ENCODE peak calls at places on chromosomes 1 and 21, in ten cellular contexts. G is IMR-90, S is transverse colon, I is endothelial cell of umbilical vein, Y is body of pancreas, U is Peyer's patch, T is stomach, X is ovary, K is A549, P is adrenal gland. D is an unnamed sample. For H3K4me1, the result is how much of the 10 kb centered on the place peaks cover.

GRCh38 chr1:47547753-47548152 is 109.9 kb downstream of the FOXD2 start:
- DNase-seq in G (peak), S (no peak), I (no peak), Y (no peak), U (no peak), T (no peak), X (no peak), K (no peak), P (no peak), D (no peak)

GRCh38 chr21:46427516-46427915 is 31.2 kb upstream of the DIP2A start:
- DNase-seq in G (no peak), S (no peak), I (no peak), Y (no peak), U (no peak), T (no peak), X (no peak), K (no peak), P (no peak), D (no peak)

GRCh38 chr1:187498028-187498427 is 669.3 kb downstream of the PLA2G4A start:
- DNase-seq in G (no peak), S (no peak), I (no peak), Y (no peak), U (no peak), T (no peak), X (no peak), K (no peak), P (no peak), D (no peak)

GRCh38 chr1:204327359-204327758 is 32.4 kb downstream of the PLEKHA6 start:
- DNase-seq in G (no peak), S (no peak), I (no peak), Y (peak), U (peak), T (no peak), X (no peak), K (no peak), P (no peak), D (no peak)

GRCh38 chr1:76240321-76240720 is 165.8 kb downstream of the ST6GALNAC3 start:
- DNase-seq in G (no peak), S (no peak), I (no peak), Y (no peak), U (no peak), T (no peak), X (no peak), K (no peak), P (no peak), D (no peak)

GRCh38 chr1:117366982-117367768 is at the start of gene MAN1A2:
- DNase-seq in G (peak), S (peak), I (peak), Y (peak), U (peak), T (peak), X (peak), K (peak), P (peak), D (peak)

GRCh38 chr1:160779662-160780397 is 16.1 kb upstream of the LY9 start:
- DNase-seq in G (no peak), S (peak), I (no peak), Y (peak), U (no peak), T (no peak), X (no peak), K (peak), P (no peak), D (no peak)

GRCh38 chr1:170460379-170460778 is 71.6 kb upstream of the GORAB start:
- DNase-seq in G (no peak), S (no peak), I (no peak), Y (no peak), U (no peak), T (no peak), X (no peak), K (no peak), P (no peak), D (no peak)

GRCh38 chr1:185244015-185244747 is 72.9 kb downstream of the IVNS1ABP start:
- DNase-seq in G (peak), S (no peak), I (peak), Y (no peak), U (no peak), T (no peak), X (no peak), K (peak), P (peak), D (no peak)

GRCh38 chr1:203093754-203094410 is 8.1 kb upstream of the MYOG start:
- DNase-seq in G (no peak), S (no peak), I (no peak), Y (no peak), U (no peak), T (no peak), X (no peak), K (no peak), P (no peak), D (no peak)

GRCh38 chr1:91104712-91105111 is 82.9 kb upstream of the ZNF644 start:
- DNase-seq in G (no peak), S (no peak), I (no peak), Y (no peak), U (no peak), T (no peak), X (no peak), K (no peak), P (no peak), D (no peak)

GRCh38 chr1:19640363-19641316 is 3.5 kb upstream of the NBL1 start:
- DNase-seq in G (peak), S (peak), I (peak), Y (peak), U (peak), T (peak), X (no peak), K (peak), P (no peak), D (no peak)

GRCh38 chr1:152870831-152871730 is 7.0 kb upstream of the SMCP start:
- DNase-seq in G (peak), S (no peak), I (peak), Y (peak), U (no peak), T (no peak), X (no peak), K (peak), P (no peak), D (no peak)

GRCh38 chr1:115492880-115493279 is 148.9 kb upstream of the VANGL1 start:
- DNase-seq in G (peak), S (no peak), I (no peak), Y (no peak), U (no peak), T (no peak), X (no peak), K (no peak), P (no peak), D (no peak)

GRCh38 chr1:92037400-92037799 is 7.6 kb downstream of the EPHX4 start:
- DNase-seq in G (peak), S (no peak), I (no peak), Y (no peak), U (no peak), T (no peak), X (no peak), K (no peak), P (no peak), D (no peak)

GRCh38 chr1:62011007-62011406 is 183.6 kb upstream of the L1TD1 start:
- DNase-seq in G (no peak), S (no peak), I (no peak), Y (no peak), U (no peak), T (no peak), X (no peak), K (no peak), P (no peak), D (no peak)

GRCh38 chr1:239633432-239633831 is 247.1 kb downstream of the CHRM3 start:
- DNase-seq in G (no peak), S (no peak), I (no peak), Y (no peak), U (no peak), T (no peak), X (no peak), K (no peak), P (no peak), D (no peak)

GRCh38 chr1:235923466-235924008 is 56.8 kb upstream of the LYST start:
- DNase-seq in G (peak), S (peak), I (no peak), Y (no peak), U (no peak), T (no peak), X (no peak), K (no peak), P (no peak), D (no peak)

GRCh38 chr1:210654176-210654786 is 325.6 kb downstream of the HHAT start:
- DNase-seq in G (no peak), S (no peak), I (no peak), Y (no peak), U (no peak), T (no peak), X (no peak), K (peak), P (no peak), D (no peak)

GRCh38 chr1:15799004-15799867 is 8.2 kb downstream of the UQCRHL start:
- DNase-seq in G (peak), S (peak), I (peak), Y (peak), U (peak), T (peak), X (peak), K (peak), P (peak), D (no peak)

GRCh38 chr1:79188371-79188770 is 181.8 kb upstream of the ADGRL4 start:
- DNase-seq in G (peak), S (no peak), I (peak), Y (no peak), U (no peak), T (no peak), X (no peak), K (no peak), P (no peak), D (no peak)

GRCh38 chr1:55214214-55214902 is 806 bp downstream of the USP24 start:
- DNase-seq in G (no peak), S (peak), I (peak), Y (peak), U (peak), T (peak), X (peak), K (peak), P (peak), D (peak)

DNA sequence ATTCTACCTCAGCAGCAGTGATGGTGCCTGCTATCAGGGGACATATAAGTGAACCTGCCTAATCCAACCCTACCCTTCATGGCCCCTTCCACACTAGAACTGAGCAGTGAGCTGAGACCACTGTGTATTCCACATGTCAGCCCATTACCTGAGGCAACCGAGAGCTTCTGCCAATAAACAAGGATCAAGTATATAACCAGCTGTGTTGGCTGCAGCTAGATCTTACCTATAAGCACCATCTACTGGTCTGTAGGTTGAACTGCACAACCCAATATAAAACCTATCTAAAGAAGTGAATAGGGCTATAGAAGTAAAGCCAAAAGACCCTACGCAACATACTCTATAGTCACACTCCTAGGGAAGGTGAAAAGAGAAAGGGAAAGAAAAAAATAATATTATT is 376.9 kb downstream of the HHIPL2 start:
- DNase-seq in G (peak), S (no peak), I (no peak), Y (no peak), U (no peak), T (no peak), X (no peak), K (peak), P (no peak), D (no peak)
- TF ChIP-seq CTCF in G (peak), S (peak), I (peak), Y (no peak), U (peak), T (peak), X (no peak), K (peak), P (peak), D (peak)

GRCh38 chr1:109808703-109809102 is 45.0 kb upstream of the EPS8L3 start:
- DNase-seq in G (no peak), S (no peak), I (no peak), Y (no peak), U (no peak), T (no peak), X (no peak), K (no peak), P (no peak), D (no peak)

GRCh38 chr1:109807398-109807795 is 43.7 kb upstream of the EPS8L3 start:
- DNase-seq in G (no peak), S (no peak), I (no peak), Y (no peak), U (no peak), T (no peak), X (no peak), K (no peak), P (no peak), D (no peak)

GRCh38 chr1:109807822-109808680 is 44.3 kb upstream of the EPS8L3 start:
- DNase-seq in G (peak), S (no peak), I (no peak), Y (no peak), U (no peak), T (no peak), X (no peak), K (peak), P (no peak), D (no peak)

GRCh38 chr1:109805486-109806180 is 41.9 kb upstream of the EPS8L3 start:
- DNase-seq in G (no peak), S (peak), I (peak), Y (no peak), U (no peak), T (peak), X (no peak), K (no peak), P (no peak), D (no peak)

DNA sequence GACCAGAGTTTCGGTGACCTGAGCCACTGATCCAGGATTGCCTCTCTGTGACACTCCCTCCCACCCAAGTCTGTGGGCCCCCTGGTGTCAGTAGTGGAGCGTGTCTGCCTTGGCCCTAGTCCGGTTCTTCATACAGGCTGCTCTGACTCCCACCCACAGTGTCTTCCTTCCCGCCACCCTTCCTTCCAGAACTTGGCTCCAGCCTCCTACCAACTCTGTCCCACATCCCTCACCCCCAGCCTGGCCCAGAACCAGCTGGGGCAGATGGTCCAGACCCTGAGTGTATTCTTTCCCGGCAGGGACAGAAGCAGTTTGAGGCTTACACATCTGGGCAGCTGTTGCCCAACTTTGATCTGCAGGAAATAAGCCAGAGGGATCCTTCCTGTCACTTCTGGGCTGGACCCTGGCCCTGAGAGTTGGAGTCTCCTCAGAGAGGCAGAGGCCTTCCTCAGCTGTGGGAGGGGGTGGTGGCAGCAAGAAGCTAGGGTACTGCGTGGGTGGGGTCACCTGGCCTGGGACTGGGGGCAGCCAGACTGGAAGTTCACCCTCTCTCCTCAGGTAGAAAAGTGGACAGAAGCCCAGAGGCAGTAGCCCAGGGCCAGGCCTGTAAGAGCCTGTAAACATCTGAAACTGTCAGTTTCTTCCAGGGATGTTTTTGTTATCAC is 43.1 kb upstream of the EPS8L3 start:
- DNase-seq in G (no peak), S (no peak), I (no peak), Y (no peak), U (no peak), T (peak), X (no peak), K (no peak), P (no peak), D (no peak)
- H3K4me1 ChIP-seq in G (under half), S (under half), I (under half), Y (under half), U (under half), T (under half), X (under half), K (under half), P (under half), D (under half)

DNA sequence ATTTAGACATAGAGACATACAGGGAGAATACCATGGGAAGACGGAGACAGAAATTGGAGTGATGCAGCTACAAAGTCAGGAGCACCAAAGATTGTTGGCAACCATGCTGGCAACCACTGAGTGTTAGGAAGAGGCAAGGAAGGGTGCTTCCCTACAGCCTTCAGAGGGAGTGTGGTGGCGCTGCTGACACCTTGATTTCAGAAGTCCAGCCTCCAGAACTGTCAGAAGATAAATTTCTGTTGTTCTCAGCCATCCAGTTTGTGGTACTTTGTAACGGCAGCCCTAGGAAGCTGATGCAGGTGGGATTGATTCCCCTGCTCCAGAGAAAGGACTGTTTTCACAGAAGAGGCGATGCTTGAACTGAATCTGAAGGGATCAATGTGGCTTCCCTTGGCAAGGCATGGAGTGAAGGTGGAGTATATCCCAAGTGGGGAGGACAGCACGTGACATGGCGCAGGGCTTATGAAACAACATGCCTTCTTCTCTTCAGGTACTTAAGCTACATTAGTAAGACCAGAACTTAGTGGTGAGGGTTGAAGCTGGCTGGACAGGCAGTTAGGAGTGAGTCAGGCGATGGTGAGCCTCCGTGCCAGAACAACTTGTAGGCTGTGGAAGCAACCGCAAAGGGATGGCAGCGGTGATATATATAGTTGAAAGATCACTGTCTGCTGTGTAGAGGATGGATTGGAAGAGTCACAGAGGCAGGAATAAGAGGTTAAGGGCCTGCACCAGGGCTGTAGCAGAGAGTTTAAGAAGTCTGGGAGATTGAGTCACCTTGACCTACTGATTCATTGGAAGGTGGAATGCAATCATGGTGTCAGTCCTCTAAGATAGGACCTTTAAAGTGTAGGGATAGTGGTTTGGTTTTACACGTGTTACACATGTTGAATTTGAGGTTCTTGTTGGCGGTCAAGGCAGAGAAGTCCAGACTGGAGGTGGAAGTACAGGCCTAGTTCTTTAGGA is 2.1 kb downstream of the LEPR start:
- DNase-seq in G (peak), S (no peak), I (peak), Y (no peak), U (no peak), T (no peak), X (no peak), K (peak), P (no peak), D (no peak)
- TF ChIP-seq POLR2A in G (no peak), S (no peak), I (no peak), Y (no peak), U (no peak), T (no peak), X (no peak), K (no peak), P (no peak), D (no peak)

GRCh38 chr1:2999571-2999970 is 21.7 kb upstream of the ACTRT2 start:
- DNase-seq in G (no peak), S (peak), I (no peak), Y (no peak), U (peak), T (no peak), X (no peak), K (no peak), P (peak), D (peak)

GRCh38 chr1:3000671-3001470 is 20.4 kb upstream of the ACTRT2 start:
- DNase-seq in G (no peak), S (peak), I (no peak), Y (no peak), U (no peak), T (no peak), X (no peak), K (no peak), P (no peak), D (no peak)

GRCh38 chr1:2998503-2999100 is 22.7 kb upstream of the ACTRT2 start:
- DNase-seq in G (no peak), S (no peak), I (no peak), Y (no peak), U (no peak), T (no peak), X (no peak), K (no peak), P (no peak), D (no peak)

GRCh38 chr1:3000214-3000613 is 21.1 kb upstream of the ACTRT2 start:
- DNase-seq in G (no peak), S (no peak), I (no peak), Y (no peak), U (no peak), T (no peak), X (no peak), K (no peak), P (no peak), D (peak)

DNA sequence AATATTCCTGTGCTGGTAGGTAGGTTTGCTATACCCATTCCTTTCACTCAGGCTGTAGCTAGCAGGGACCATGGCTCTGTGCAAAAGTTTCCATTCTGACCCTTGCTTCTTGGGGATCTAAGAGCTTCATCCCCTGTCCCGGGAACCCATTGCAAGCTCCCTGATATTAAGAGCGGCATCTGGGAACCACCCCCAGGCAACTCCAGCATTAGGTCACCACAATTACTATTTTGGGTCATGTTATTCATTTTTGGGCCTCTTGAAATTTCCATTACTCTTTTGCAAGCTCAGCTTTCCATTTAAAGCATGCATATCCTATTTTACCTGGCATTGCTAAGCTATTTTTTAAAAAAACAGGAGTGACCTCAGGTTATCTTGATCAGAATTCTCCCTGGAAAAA is 22.1 kb upstream of the ACTRT2 start:
- DNase-seq in G (no peak), S (no peak), I (no peak), Y (no peak), U (no peak), T (no peak), X (no peak), K (no peak), P (no peak), D (no peak)
- TF ChIP-seq CTCF in G (no peak), S (no peak), I (no peak), Y (no peak), U (no peak), T (no peak), X (no peak), K (no peak), P (no peak), D (no peak)

GRCh38 chr1:920008-920407 is 3.7 kb upstream of the SAMD11 start:
- DNase-seq in G (no peak), S (no peak), I (no peak), Y (peak), U (no peak), T (no peak), X (no peak), K (no peak), P (no peak), D (no peak)

GRCh38 chr1:921011-921837 is 2.5 kb upstream of the SAMD11 start:
- DNase-seq in G (peak), S (peak), I (peak), Y (peak), U (peak), T (peak), X (peak), K (peak), P (no peak), D (peak)

GRCh38 chr1:919271-919872 is 4.4 kb upstream of the SAMD11 start:
- DNase-seq in G (no peak), S (no peak), I (no peak), Y (no peak), U (no peak), T (no peak), X (no peak), K (no peak), P (no peak), D (no peak)

GRCh38 chr1:918843-919242 is 4.9 kb upstream of the SAMD11 start:
- DNase-seq in G (no peak), S (no peak), I (no peak), Y (no peak), U (no peak), T (no peak), X (no peak), K (no peak), P (no peak), D (no peak)

DNA sequence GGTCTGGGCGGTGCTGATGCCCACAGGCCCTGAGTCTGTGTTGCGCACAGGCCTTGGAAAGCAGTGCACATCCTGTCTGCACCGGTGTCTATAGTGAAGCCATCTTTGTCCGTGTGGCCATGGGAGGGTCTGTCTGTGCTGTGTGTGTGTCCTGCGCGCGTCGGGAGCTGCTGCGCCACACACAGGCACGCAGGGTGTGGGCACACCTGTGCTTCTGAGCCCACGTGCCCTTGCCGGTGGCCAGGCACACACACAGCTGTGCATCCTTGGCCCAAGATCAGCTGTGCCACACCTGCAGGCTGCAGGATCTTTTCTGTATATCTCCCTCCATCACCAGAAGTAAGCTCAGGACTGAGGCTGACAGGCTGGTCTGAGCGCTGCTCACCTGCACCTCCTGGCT is 3.2 kb upstream of the SAMD11 start:
- DNase-seq in G (no peak), S (no peak), I (no peak), Y (no peak), U (no peak), T (no peak), X (no peak), K (no peak), P (no peak), D (no peak)
- H3K4me1 ChIP-seq in G (under half), S (under half), I (under half), Y (half or more), U (under half), T (half or more), X (under half), K (under half), P (under half), D (under half)

D was measured in heart left ventricle.